ENCODE peak calls at places on chromosomes 4 and X, in eight cellular contexts. P, V, E, H, Q, O, T and M are unnamed samples.
A peak's percentile ranks its signal among the peaks of the same experiment; 100 is the strongest.

GRCh38 chrX:68686684-68687045 is 39.2 kb downstream of the STARD8 start:
- DNase-seq in T (no peak), O (no peak), E (peak; percentile 53), Q (peak; percentile 36), H (no peak), P (no peak), V (no peak), M (no peak)

GRCh38 chr4:114980932-114981693 is 132.3 kb downstream of the NDST4 start:
- DNase-seq in P (no peak), E (no peak), T (no peak), Q (no peak), V (no peak), H (no peak), O (no peak), M (peak; percentile 38)

GRCh38 chr4:81069706-81070331 is 39.3 kb downstream of the BMP3 start:
- DNase-seq in H (peak; percentile 90), E (no peak), T (peak; percentile 91), V (peak; percentile 86), P (peak; percentile 56), O (peak; percentile 86), Q (peak; percentile 89), M (peak; percentile 52)

GRCh38 chr4:146335763-146336412 is 121.5 kb downstream of the REELD1 start:
- DNase-seq in H (peak; percentile 69), O (no peak), T (no peak), V (no peak), Q (no peak), E (no peak), P (no peak), M (no peak)

GRCh38 chr4:177108708-177109107 is 201.0 kb upstream of the NEIL3 start:
- DNase-seq in T (no peak), O (peak; percentile 21), Q (peak; percentile 7), E (no peak), P (no peak), V (no peak), H (peak; percentile 17), M (no peak)

GRCh38 chrX:76453737-76454406 is 26.4 kb downstream of the MAGEE1 start:
- DNase-seq in H (no peak), T (peak; percentile 3), O (no peak), V (no peak), P (no peak), Q (peak; percentile 17), E (no peak), M (no peak)

GRCh38 chrX:264634-265455 is 16.3 kb upstream of the PLCXD1 start:
- DNase-seq in Q (no peak), E (peak; percentile 35), O (no peak), V (no peak), H (no peak), P (no peak), T (no peak), M (no peak)

GRCh38 chr4:121226362-121226761 is 62.2 kb upstream of the TNIP3 start:
- DNase-seq in O (no peak), P (no peak), H (no peak), E (no peak), V (no peak), T (no peak), Q (peak; percentile 37), M (no peak)

GRCh38 chr4:86498560-86499166 is 95.5 kb upstream of the PTPN13 start:
- DNase-seq in T (peak; percentile 74), Q (peak; percentile 75), O (peak; percentile 43), P (no peak), V (peak; percentile 25), E (no peak), H (peak; percentile 71), M (peak; percentile 33)

GRCh38 chr4:8439168-8439567 is 1.4 kb downstream of the ACOX3 start:
- DNase-seq in Q (no peak), T (no peak), P (no peak), V (no peak), E (no peak), H (peak; percentile 47), O (no peak), M (no peak)

GRCh38 chr4:94583938-94584641 is 132.3 kb downstream of the PDLIM5 start:
- DNase-seq in V (no peak), E (no peak), O (no peak), Q (no peak), H (no peak), P (no peak), T (no peak), M (no peak)

GRCh38 chr4:128831526-128832252 is 22.2 kb downstream of the JADE1 start:
- DNase-seq in V (no peak), H (no peak), P (no peak), E (no peak), Q (peak; percentile 73), O (no peak), T (no peak), M (no peak)

GRCh38 chr4:128835498-128836222 is 26.2 kb downstream of the JADE1 start:
- DNase-seq in P (no peak), E (peak; percentile 67), H (no peak), O (no peak), V (no peak), Q (no peak), T (no peak), M (no peak)

GRCh38 chr4:128827280-128827679 is 17.8 kb downstream of the JADE1 start:
- DNase-seq in V (no peak), Q (no peak), T (no peak), P (no peak), H (no peak), E (no peak), O (no peak), M (no peak)

GRCh38 chr4:128832253-128832641 is 22.7 kb downstream of the JADE1 start:
- DNase-seq in P (no peak), Q (no peak), H (no peak), T (no peak), V (no peak), O (no peak), E (no peak), M (no peak)

GRCh38 chr4:128830906-128831525 is 21.5 kb downstream of the JADE1 start:
- DNase-seq in H (no peak), E (no peak), V (peak; percentile 50), O (no peak), P (no peak), Q (no peak), T (no peak), M (no peak)
- H3K4me3 ChIP-seq in H (no peak overlapping the region), E (no peak overlapping the region), V (no peak overlapping the region), O (no peak overlapping the region), P (no peak overlapping the region), Q (peak overlapping the region; percentile 29), T (no peak overlapping the region), M (no peak overlapping the region)

GRCh38 chr4:38774181-38774580 is 8.6 kb downstream of the TLR10 start:
- DNase-seq in T (no peak), E (no peak), V (no peak), P (no peak), O (no peak), Q (no peak), H (peak; percentile 28), M (no peak)

GRCh38 chr4:38764292-38764691 is 18.5 kb downstream of the TLR10 start:
- DNase-seq in Q (no peak), E (no peak), O (no peak), H (no peak), P (no peak), T (no peak), V (no peak), M (no peak)

GRCh38 chr4:38768968-38769394 is 13.8 kb downstream of the TLR10 start:
- DNase-seq in E (no peak), H (no peak), O (no peak), T (no peak), V (no peak), Q (no peak), P (no peak), M (peak; percentile 75)

GRCh38 chr4:38765391-38765790 is 17.4 kb downstream of the TLR10 start:
- DNase-seq in Q (no peak), V (no peak), T (no peak), O (peak; percentile 29), E (no peak), H (peak; percentile 34), P (no peak), M (peak; percentile 69)

DNA sequence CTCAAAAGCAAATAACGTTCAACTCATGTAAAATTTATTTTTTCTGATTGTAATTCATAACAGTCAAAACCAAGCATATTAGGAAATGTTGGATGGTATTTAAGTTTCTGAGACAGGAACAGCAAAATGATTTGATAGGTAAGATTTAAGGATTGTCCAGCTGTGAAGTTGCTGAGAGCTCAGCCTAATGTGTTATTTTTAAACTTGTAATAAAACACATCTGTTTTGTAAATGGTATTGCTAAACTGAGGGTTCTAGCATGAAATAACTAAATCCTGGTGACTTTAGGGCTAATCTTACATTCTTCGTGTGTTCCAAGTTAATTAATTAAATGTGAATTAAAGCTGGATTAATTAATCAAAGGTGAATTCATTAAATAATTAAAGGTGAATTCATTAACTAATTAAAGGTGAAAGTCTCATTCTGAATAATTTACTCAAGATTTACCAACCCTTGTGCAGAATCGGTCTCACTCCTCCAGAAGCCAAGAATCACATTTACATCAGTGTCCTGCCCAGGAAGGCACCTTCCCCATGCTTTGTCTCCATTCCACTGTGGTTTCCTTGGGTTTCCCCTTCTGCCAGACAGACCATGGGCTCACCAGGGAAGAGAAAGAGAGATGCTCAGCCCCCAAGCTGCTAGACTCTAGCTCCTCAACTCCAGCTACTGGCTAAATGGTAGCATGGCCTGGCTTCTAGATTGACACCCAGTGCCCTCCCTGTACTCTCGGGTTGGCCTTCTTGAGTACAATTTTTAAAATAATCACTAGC is 13.2 kb downstream of the TLR10 start:
- DNase-seq in O (no peak), H (no peak), V (no peak), P (no peak), E (no peak), Q (no peak), T (no peak), M (no peak)
- H3K4me3 ChIP-seq in O (no peak overlapping the region), H (no peak overlapping the region), V (no peak overlapping the region), P (no peak overlapping the region), E (no peak overlapping the region), Q (no peak overlapping the region), T (no peak overlapping the region), M (no peak overlapping the region)

GRCh38 chr4:155377281-155377680 is 516 bp upstream of the MAP9 start:
- DNase-seq in T (no peak), V (no peak), P (no peak), Q (no peak), H (peak; percentile 84), O (no peak), E (no peak), M (peak; percentile 21)
- H3K4me3 ChIP-seq in T (no peak overlapping the region), V (no peak overlapping the region), P (no peak overlapping the region), Q (no peak overlapping the region), H (peak overlapping the region; percentile 78), O (no peak overlapping the region), E (peak overlapping the region; percentile 68), M (peak overlapping the region; percentile 85)

DNA sequence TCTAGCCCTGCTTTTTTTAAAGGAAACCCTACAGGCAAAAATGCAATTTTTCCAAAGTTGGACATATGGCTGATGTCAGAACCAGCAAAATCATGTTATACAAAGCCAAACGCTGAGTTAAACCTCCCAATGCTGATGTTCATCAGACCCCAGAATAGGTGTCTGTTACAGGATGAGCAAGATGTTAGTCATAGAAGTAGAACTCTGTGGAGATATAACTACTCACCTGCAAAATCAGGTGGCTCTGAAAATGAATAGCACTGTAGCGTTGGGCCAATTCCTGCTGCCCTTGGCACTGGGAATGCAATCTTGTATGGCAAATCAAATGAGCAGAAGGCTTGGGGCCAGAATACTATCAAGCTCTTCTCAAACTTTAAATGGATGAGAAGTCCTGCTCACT is 634.1 kb downstream of the RPA4 start:
- DNase-seq in Q (no peak), O (no peak), T (no peak), V (no peak), P (no peak), E (no peak), H (peak; percentile 65), M (no peak)
- H3K4me3 ChIP-seq in Q (no peak overlapping the region), O (no peak overlapping the region), T (no peak overlapping the region), V (no peak overlapping the region), P (no peak overlapping the region), E (no peak overlapping the region), H (no peak overlapping the region), M (no peak overlapping the region)

GRCh38 chrX:101708180-101708579 is 48.5 kb upstream of the ARMCX2 start:
- DNase-seq in P (no peak), V (no peak), H (no peak), E (no peak), O (no peak), Q (no peak), T (no peak), M (peak; percentile 5)
- H3K4me3 ChIP-seq in P (no peak overlapping the region), V (no peak overlapping the region), H (no peak overlapping the region), E (no peak overlapping the region), O (no peak overlapping the region), Q (no peak overlapping the region), T (no peak overlapping the region), M (no peak overlapping the region)